ENCODE peak calls at places on chromosomes 7 and 10, in five cellular contexts. J, S, N, O and V are unnamed samples.

GRCh38 chr7:112646787-112647186 is 143.4 kb downstream of the TMEM168 start:
- DNase-seq in J (no peak), S (no peak), N (no peak), O (no peak), V (no peak)

GRCh38 chr7:116327751-116328150 is 117.4 kb downstream of the TES start:
- DNase-seq in J (peak), S (no peak), N (no peak), O (peak), V (no peak)

GRCh38 chr10:63726883-63727282 is 205.7 kb downstream of the REEP3 start:
- DNase-seq in J (no peak), S (no peak), N (no peak), O (no peak), V (no peak)

GRCh38 chr10:13942030-13942429 is 355.3 kb downstream of the PRPF18 start:
- DNase-seq in J (no peak), S (no peak), N (no peak), O (no peak), V (no peak)

GRCh38 chr7:101934618-101935017 is 117.2 kb downstream of the CUX1 start:
- DNase-seq in J (no peak), S (no peak), N (peak), O (no peak), V (peak)

GRCh38 chr10:100741386-100742066 is 3.9 kb upstream of the PAX2 start:
- DNase-seq in J (no peak), S (no peak), N (no peak), O (no peak), V (no peak)

GRCh38 chr10:944034-944831 is 12.7 kb upstream of the LARP4B start:
- DNase-seq in J (peak), S (peak), N (peak), O (peak), V (peak)

GRCh38 chr10:122126763-122127659 is 138.0 kb downstream of the TACC2 start:
- DNase-seq in J (peak), S (no peak), N (peak), O (peak), V (no peak)

GRCh38 chr10:15744217-15744865 is 24.6 kb upstream of the ITGA8 start:
- DNase-seq in J (peak), S (no peak), N (no peak), O (peak), V (no peak)

GRCh38 chr10:105473170-105473569 is 832.1 kb downstream of the SORCS3 start:
- DNase-seq in J (no peak), S (no peak), N (no peak), O (no peak), V (no peak)

GRCh38 chr10:20233423-20233822 is 417.2 kb downstream of the PLXDC2 start:
- DNase-seq in J (no peak), S (no peak), N (no peak), O (no peak), V (no peak)

GRCh38 chr10:7580520-7580919 is 86.2 kb downstream of the ITIH5 start:
- DNase-seq in J (no peak), S (no peak), N (no peak), O (no peak), V (no peak)

GRCh38 chr10:58888957-58889356 is 287.5 kb upstream of the PHYHIPL start:
- DNase-seq in J (no peak), S (no peak), N (no peak), O (no peak), V (no peak)

GRCh38 chr10:22803201-22803895 is 89.0 kb upstream of the PIP4K2A start:
- DNase-seq in J (peak), S (no peak), N (no peak), O (peak), V (no peak)

GRCh38 chr10:123635131-123635530 is 31.0 kb upstream of the GPR26 start:
- DNase-seq in J (no peak), S (no peak), N (no peak), O (no peak), V (no peak)